ENCODE peak calls at places on chromosomes 12 and 14, in ten cellular contexts. Z is GM10248, C is psoas muscle, W is WTC11, U is fibroblast of mammary gland, S is fibroblast of pulmonary artery, E is stomach, L is choroid plexus epithelial cell, R is H9, O is astrocyte of the spinal cord. N is an unnamed sample.

GRCh38 chr12:103269962-103270361 is 225.8 kb downstream of the C12orf42 start:
- DNase-seq in C (no peak), O (peak), R (no peak), S (no peak), E (no peak), L (peak), U (peak), W (no peak), Z (no peak), N (no peak)

GRCh38 chr12:113396828-113397496 is 6.7 kb downstream of the SDS start:
- DNase-seq in L (no peak), S (no peak), C (no peak), U (no peak), E (no peak), R (no peak), O (no peak), W (no peak), Z (no peak), N (no peak)

GRCh38 chr12:96176575-96176974 is 17.6 kb upstream of the ELK3 start:
- DNase-seq in O (no peak), S (no peak), E (no peak), W (no peak), C (no peak), Z (no peak), R (no peak), U (no peak), L (no peak), N (no peak)

GRCh38 chr14:34465069-34465859 is 3.2 kb upstream of the SPTSSA start:
- DNase-seq in S (peak), L (peak), R (no peak), C (no peak), W (no peak), U (peak), O (peak), E (no peak), Z (no peak), N (no peak)

GRCh38 chr14:78950654-78951053 is 780.5 kb downstream of the NRXN3 start:
- DNase-seq in W (no peak), S (peak), O (peak), L (peak), R (no peak), U (peak), E (no peak), C (no peak), Z (no peak), N (no peak)

GRCh38 chr12:47422656-47423055 is 283.2 kb downstream of the RPAP3 start:
- DNase-seq in R (no peak), C (no peak), O (no peak), S (no peak), W (no peak), Z (no peak), E (no peak), L (no peak), U (peak), N (no peak)

GRCh38 chr12:112163056-112163455 is 37.7 kb downstream of the TRAFD1 start:
- DNase-seq in S (no peak), R (no peak), U (no peak), E (no peak), L (no peak), W (no peak), C (no peak), O (no peak), Z (no peak), N (no peak)

GRCh38 chr12:11959117-11959823 is 111.5 kb upstream of the BCL2L14 start:
- DNase-seq in C (no peak), O (no peak), W (no peak), U (peak), S (no peak), Z (no peak), R (no peak), L (peak), E (no peak), N (no peak)

GRCh38 chr12:94648578-94648977 is 1.8 kb downstream of the TMCC3 start:
- DNase-seq in E (no peak), U (peak), R (no peak), W (no peak), L (no peak), S (no peak), Z (no peak), C (no peak), O (no peak), N (peak)

GRCh38 chr14:91901449-91902250 is 34.3 kb upstream of the TC2N start:
- DNase-seq in E (peak), Z (no peak), U (peak), C (peak), O (no peak), R (no peak), W (no peak), L (no peak), S (peak), N (no peak)

GRCh38 chr12:96352161-96352835 is 47.9 kb downstream of the CDK17 start:
- DNase-seq in C (no peak), Z (no peak), O (no peak), L (no peak), U (no peak), S (no peak), E (no peak), R (no peak), W (no peak), N (no peak)

GRCh38 chr12:95955549-95956159 is 12.5 kb downstream of the AMDHD1 start:
- DNase-seq in C (no peak), Z (no peak), R (no peak), O (no peak), W (no peak), L (no peak), U (no peak), E (no peak), S (no peak), N (no peak)

GRCh38 chr14:70143306-70143705 is 45.4 kb downstream of the SLC8A3 start:
- DNase-seq in C (no peak), U (no peak), R (no peak), E (no peak), W (no peak), S (no peak), L (no peak), O (no peak), Z (no peak), N (no peak)

GRCh38 chr12:83086023-83086422 is 399.3 kb downstream of the TMTC2 start:
- DNase-seq in O (no peak), R (no peak), U (no peak), W (no peak), Z (no peak), E (no peak), L (no peak), C (no peak), S (no peak), N (no peak)

GRCh38 chr14:67668559-67668958 is 5.9 kb downstream of the VTI1B start:
- DNase-seq in Z (no peak), C (no peak), U (no peak), L (no peak), S (no peak), E (no peak), O (no peak), R (no peak), W (no peak), N (no peak)

GRCh38 chr12:111764120-111764821 is 2.5 kb upstream of the ALDH2 start:
- DNase-seq in W (no peak), Z (no peak), L (no peak), E (no peak), S (no peak), O (no peak), R (no peak), U (no peak), C (no peak), N (no peak)

GRCh38 chr14:64698899-64699298 is 5.3 kb upstream of the PLEKHG3 start:
- DNase-seq in C (no peak), E (peak), Z (no peak), L (no peak), S (no peak), R (no peak), O (no peak), W (no peak), U (no peak), N (no peak)

GRCh38 chr14:64303471-64303917 is 9.3 kb upstream of the ESR2 start:
- DNase-seq in U (peak), W (no peak), Z (peak), L (peak), S (peak), R (peak), E (no peak), C (no peak), O (peak), N (peak)

GRCh38 chr14:44297437-44297836 is 209.6 kb downstream of the FSCB start:
- DNase-seq in L (no peak), C (no peak), O (no peak), Z (no peak), W (no peak), E (no peak), R (no peak), S (no peak), U (no peak), N (no peak)

GRCh38 chr12:49244161-49244560 is 20.7 kb upstream of the TUBA1C start:
- DNase-seq in E (no peak), C (no peak), S (peak), U (peak), L (peak), O (peak), R (no peak), W (no peak), Z (no peak), N (no peak)

DNA sequence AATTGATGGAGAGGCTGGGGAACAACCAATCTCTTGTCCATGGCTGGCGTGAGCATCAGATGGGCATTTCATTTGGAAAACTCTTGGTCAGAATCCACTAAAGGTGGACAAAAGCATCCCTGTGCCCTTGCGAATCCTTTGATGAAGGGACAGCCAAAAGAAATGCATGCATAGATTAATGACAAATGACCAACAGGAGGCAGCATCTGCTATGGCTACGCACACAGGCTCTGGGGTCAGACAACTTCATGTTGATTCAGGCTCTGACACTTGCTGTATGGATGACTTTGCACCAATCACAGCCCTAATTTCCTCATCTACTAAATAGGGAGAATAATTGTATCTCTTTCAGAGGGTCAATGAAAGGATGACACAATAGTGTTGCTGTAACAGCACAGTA is 117.5 kb downstream of the ASCL4 start:
- DNase-seq in U (peak), L (peak), C (no peak), R (peak), O (no peak), Z (no peak), E (no peak), W (no peak), S (peak), N (peak)
- TF ChIP-seq CTCF in U (peak), L (peak), C (no peak), R (peak), O (peak), Z (peak), E (no peak), W (no peak), S (peak), N (peak)

GRCh38 chr14:50785506-50786063 is 45.4 kb downstream of the NIN start:
- DNase-seq in C (no peak), S (no peak), L (no peak), Z (no peak), O (no peak), W (no peak), R (no peak), U (no peak), E (no peak), N (no peak)
- TF ChIP-seq CTCF in C (no peak), S (no peak), L (no peak), Z (no peak), O (no peak), W (no peak), R (no peak), U (no peak), E (no peak), N (no peak)

GRCh38 chr14:105314287-105315185 is at the start of gene PACS2:
- DNase-seq in L (peak), W (peak), Z (peak), C (peak), U (peak), S (peak), O (peak), R (peak), E (peak), N (no peak)

GRCh38 chr14:105315941-105316562 is 1.5 kb downstream of the PACS2 start:
- DNase-seq in Z (no peak), S (no peak), U (no peak), C (no peak), R (peak), O (no peak), E (no peak), L (no peak), W (no peak), N (no peak)

GRCh38 chr14:105316563-105316941 is 2.0 kb downstream of the PACS2 start:
- DNase-seq in E (no peak), Z (no peak), W (no peak), R (no peak), O (no peak), S (no peak), L (no peak), C (no peak), U (no peak), N (no peak)

GRCh38 chr14:105313381-105314286 is 914 bp upstream of the PACS2 start:
- DNase-seq in L (no peak), U (no peak), E (peak), C (peak), R (peak), W (peak), Z (no peak), S (no peak), O (no peak), N (no peak)

GRCh38 chr14:105315211-105315721 is 718 bp downstream of the PACS2 start:
- DNase-seq in O (no peak), S (no peak), Z (no peak), U (no peak), E (peak), W (peak), L (peak), R (peak), C (peak), N (no peak)
- TF ChIP-seq CTCF in O (no peak), S (no peak), Z (no peak), U (no peak), E (no peak), W (no peak), L (no peak), R (no peak), C (no peak), N (peak)

GRCh38 chr14:103694572-103695026 is 20.7 kb downstream of the XRCC3 start:
- DNase-seq in Z (no peak), L (no peak), R (no peak), E (no peak), S (no peak), O (no peak), C (no peak), U (no peak), W (no peak), N (no peak)
- TF ChIP-seq CTCF in Z (no peak), L (no peak), R (peak), E (no peak), S (no peak), O (no peak), C (no peak), U (no peak), W (no peak), N (no peak)

N was measured in LNCaP clone FGC.